ENCODE peak calls at places on chromosomes 2 and 18, in six cellular contexts. D is neuronal stem cell, R is H1, T is IMR-90, U is trophoblast cell, M is mesenchymal stem cell. W is an unnamed sample. For H3K4me1, the result is how much of the 10 kb centered on the place peaks cover.

GRCh38 chr2:147603434-147604225 is 241.2 kb upstream of the ACVR2A start:
- DNase-seq in R (no peak), D (no peak), M (no peak), T (no peak), U (peak), W (no peak)

GRCh38 chr2:240996161-240996833 is 2.1 kb upstream of the SNED1 start:
- DNase-seq in R (peak), D (no peak), U (no peak), M (no peak), T (no peak), W (peak)

GRCh38 chr2:101515512-101515911 is 40.6 kb upstream of the RFX8 start:
- DNase-seq in R (no peak), D (no peak), U (no peak), T (peak), M (peak), W (no peak)

GRCh38 chr2:172397136-172397825 is 30.1 kb upstream of the ITGA6 start:
- DNase-seq in T (no peak), D (no peak), M (no peak), U (no peak), R (no peak), W (no peak)

GRCh38 chr2:161117506-161117905 is 42.7 kb upstream of the TANK start:
- DNase-seq in R (no peak), M (no peak), D (no peak), T (no peak), U (no peak), W (no peak)

GRCh38 chr18:61924550-61924949 is 31.7 kb upstream of the RNF152 start:
- DNase-seq in M (no peak), R (no peak), T (no peak), U (no peak), D (no peak), W (no peak)

GRCh38 chr2:132936261-132936660 is 266.3 kb upstream of the LYPD1 start:
- DNase-seq in M (no peak), R (no peak), U (no peak), T (peak), D (no peak), W (no peak)

GRCh38 chr18:56291229-56291796 is 347.1 kb downstream of the TXNL1 start:
- DNase-seq in M (peak), U (no peak), T (peak), D (no peak), R (no peak), W (no peak)

GRCh38 chr2:158501301-158501700 is 44.5 kb downstream of the PKP4 start:
- DNase-seq in R (no peak), T (no peak), U (no peak), M (no peak), D (no peak), W (no peak)

GRCh38 chr18:54240629-54241107 is 16.2 kb upstream of the MBD2 start:
- DNase-seq in T (no peak), R (no peak), M (no peak), U (no peak), D (no peak), W (no peak)

GRCh38 chr18:34028341-34028740 is 196.4 kb downstream of the NOL4 start:
- DNase-seq in U (no peak), T (no peak), R (no peak), D (no peak), M (no peak), W (no peak)

GRCh38 chr2:17894551-17894950 is 16.1 kb downstream of the KCNS3 start:
- DNase-seq in D (no peak), T (no peak), U (no peak), M (no peak), R (no peak), W (no peak)
- H4K91ac ChIP-seq in D (no peak), T (no peak), U (no peak), M (no peak), R (no peak), W (no peak)

GRCh38 chr2:237599465-237600110 is 9.1 kb upstream of the RAB17 start:
- DNase-seq in M (no peak), U (no peak), T (no peak), D (no peak), R (no peak), W (no peak)
- H2BK120ac ChIP-seq in M (no peak), U (no peak), T (peak), D (no peak), R (peak), W (no peak)

GRCh38 chr2:237615631-237616249 is 11.6 kb upstream of the LRRFIP1 start:
- DNase-seq in U (no peak), R (no peak), D (no peak), M (no peak), T (no peak), W (peak)
- H3K4me1 ChIP-seq in U (under half), R (under half), D (under half), M (under half), T (under half), W (under half)

GRCh38 chr2:149648282-149649030 is 60.9 kb upstream of the MMADHC start:
- DNase-seq in D (no peak), U (peak), T (peak), R (no peak), M (peak), W (no peak)
- H4K91ac ChIP-seq in D (no peak), U (no peak), T (peak), R (no peak), M (no peak), W (no peak)

DNA sequence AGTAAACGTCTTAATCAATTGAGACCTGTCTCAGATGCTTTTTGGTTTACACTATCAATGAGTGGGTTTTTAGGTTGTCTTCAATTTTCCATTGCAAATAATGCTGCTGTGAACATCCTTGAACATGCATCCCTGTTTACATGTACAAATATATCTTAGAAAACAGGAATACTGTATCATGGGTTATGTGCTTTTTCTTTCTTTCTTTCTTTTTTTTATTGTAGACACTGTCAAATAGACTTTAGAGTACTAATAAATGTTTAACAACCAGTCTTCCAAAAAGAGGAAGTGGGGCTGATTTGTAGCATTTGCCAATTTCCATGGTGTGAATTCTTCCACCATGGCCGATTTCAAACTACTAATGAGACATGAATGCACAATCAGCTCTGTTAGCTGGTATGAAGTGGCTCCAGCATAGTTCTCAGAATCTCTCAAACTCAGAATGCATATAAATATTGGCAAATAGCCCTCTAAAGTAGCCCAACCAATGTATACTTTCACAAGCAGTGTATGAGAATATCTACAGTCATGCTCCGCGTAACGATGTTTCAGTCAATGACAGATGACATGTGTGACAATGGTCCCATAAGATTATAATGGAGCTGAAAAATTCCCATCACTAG is 50.3 kb upstream of the B3GNT2 start:
- DNase-seq in M (no peak), T (no peak), R (no peak), D (no peak), U (no peak), W (no peak)
- H2BK120ac ChIP-seq in M (no peak), T (no peak), R (no peak), D (no peak), U (no peak), W (no peak)

GRCh38 chr2:65372619-65373018 is 59.8 kb downstream of the SPRED2 start:
- DNase-seq in M (no peak), U (no peak), R (no peak), T (no peak), D (no peak), W (no peak)
- H3K4me1 ChIP-seq in M (under half), U (under half), R (under half), T (under half), D (under half), W (under half)

DNA sequence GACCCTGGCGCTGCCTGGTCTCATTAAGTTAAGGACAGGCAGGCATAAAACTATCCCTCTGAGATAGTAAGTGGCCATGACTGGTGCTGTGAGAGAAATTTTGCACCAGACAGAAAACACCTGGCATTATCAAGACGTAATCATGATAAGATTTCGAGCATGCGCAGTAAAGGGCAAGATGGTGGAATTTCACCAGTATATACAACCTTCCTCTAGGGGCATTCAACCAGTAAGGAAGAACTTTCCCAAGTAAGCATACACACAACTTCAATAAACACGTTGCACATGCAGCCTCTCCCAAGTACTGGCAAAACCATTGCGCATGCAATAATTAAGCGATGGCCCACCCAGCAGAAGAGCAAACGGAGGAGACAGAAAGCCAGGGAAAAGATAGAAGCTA is 1376.4 kb upstream of the CRIM1 start:
- DNase-seq in U (no peak), M (no peak), T (no peak), R (no peak), D (no peak), W (no peak)
- H4K91ac ChIP-seq in U (no peak), M (no peak), T (no peak), R (no peak), D (no peak), W (no peak)

GRCh38 chr18:11821643-11822237 is 29.5 kb upstream of the CHMP1B start:
- DNase-seq in R (no peak), U (no peak), M (no peak), T (no peak), D (no peak), W (peak)
- H2BK120ac ChIP-seq in R (no peak), U (no peak), M (no peak), T (no peak), D (no peak), W (no peak)

GRCh38 chr2:168814939-168815907 is 12.8 kb downstream of the NOSTRIN start:
- DNase-seq in U (no peak), R (no peak), T (no peak), D (no peak), M (no peak), W (no peak)

GRCh38 chr2:168816369-168816768 is 13.9 kb downstream of the NOSTRIN start:
- DNase-seq in T (peak), M (peak), U (peak), D (no peak), R (no peak), W (no peak)

GRCh38 chr2:168811670-168812069 is 9.2 kb downstream of the NOSTRIN start:
- DNase-seq in M (peak), R (no peak), T (no peak), D (no peak), U (no peak), W (no peak)

GRCh38 chr2:168810235-168810634 is 7.8 kb downstream of the NOSTRIN start:
- DNase-seq in M (no peak), D (no peak), R (no peak), U (no peak), T (no peak), W (no peak)

DNA sequence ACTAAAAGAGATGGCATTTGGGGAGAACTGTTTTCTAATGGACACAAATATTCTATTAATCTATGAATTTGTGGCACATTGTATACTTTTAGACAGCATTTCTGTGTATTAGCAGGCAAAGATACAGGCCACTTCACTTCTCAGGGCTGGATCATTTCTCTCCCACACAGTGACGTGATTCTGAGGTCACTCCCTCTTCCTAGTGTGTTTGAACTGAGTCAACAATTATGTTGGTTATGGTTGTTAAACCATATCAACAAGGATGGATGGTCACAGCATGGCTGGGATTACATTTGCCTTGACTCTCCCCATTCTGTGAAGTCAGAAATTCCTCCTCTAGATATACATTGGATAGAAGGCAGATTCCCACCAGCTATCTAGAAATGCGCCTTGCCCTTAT is 11.6 kb downstream of the NOSTRIN start:
- DNase-seq in U (no peak), D (no peak), M (no peak), T (peak), R (no peak), W (no peak)
- H3K4me1 ChIP-seq in U (under half), D (under half), M (under half), T (under half), R (under half), W (under half)